ENCODE peak calls at places on chromosomes 1 and 21, in four cellular contexts. One of them, this sample, is unnamed.

GRCh38 chr1:91765880-91766443 is 120.0 kb downstream of the TGFBR3 start:
- DNase-seq in H1: no peak
- DNase-seq in K562: peak
- DNase-seq in GM12878: no peak
- DNase-seq in this sample: no peak

GRCh38 chr1:232486006-232486405 is 143.9 kb downstream of the SIPA1L2 start:
- DNase-seq in GM12878: no peak
- DNase-seq in H1: no peak
- DNase-seq in K562: no peak
- DNase-seq in this sample: peak

GRCh38 chr1:53669511-53670191 is 69.3 kb downstream of the GLIS1 start:
- DNase-seq in K562: no peak
- DNase-seq in H1: no peak
- DNase-seq in GM12878: no peak
- DNase-seq in this sample: no peak

GRCh38 chr1:247840819-247841218 is 877 bp downstream of the OR11L1 start:
- DNase-seq in GM12878: no peak
- DNase-seq in K562: no peak
- DNase-seq in H1: no peak
- DNase-seq in this sample: no peak

GRCh38 chr1:191592111-191592510 is 566.2 kb upstream of the RGS18 start:
- DNase-seq in K562: no peak
- DNase-seq in GM12878: no peak
- DNase-seq in H1: no peak
- DNase-seq in this sample: peak

GRCh38 chr1:155643230-155643629 is 33.2 kb downstream of the MSTO1 start:
- DNase-seq in K562: no peak
- DNase-seq in GM12878: no peak
- DNase-seq in H1: no peak
- DNase-seq in this sample: no peak

GRCh38 chr1:40976952-40977690 is 2.4 kb upstream of the CTPS1 start:
- DNase-seq in H1: no peak
- DNase-seq in GM12878: no peak
- DNase-seq in K562: no peak
- DNase-seq in this sample: peak

GRCh38 chr1:83857108-83857507 is 141.8 kb downstream of the TTLL7 start:
- DNase-seq in H1: no peak
- DNase-seq in K562: no peak
- DNase-seq in GM12878: no peak
- DNase-seq in this sample: peak

GRCh38 chr1:90413519-90413918 is 303.6 kb downstream of the BARHL2 start:
- DNase-seq in K562: no peak
- DNase-seq in GM12878: no peak
- DNase-seq in H1: no peak
- DNase-seq in this sample: no peak

GRCh38 chr21:15850645-15851044 is 120.9 kb downstream of the USP25 start:
- DNase-seq in K562: no peak
- DNase-seq in GM12878: no peak
- DNase-seq in H1: no peak
- DNase-seq in this sample: peak

GRCh38 chr1:20255666-20256065 is 35.0 kb upstream of the VWA5B1 start:
- DNase-seq in K562: peak
- DNase-seq in GM12878: no peak
- DNase-seq in H1: no peak
- DNase-seq in this sample: peak

GRCh38 chr1:69702085-69702484 is 134.4 kb downstream of the LRRC7 start:
- DNase-seq in GM12878: no peak
- DNase-seq in H1: no peak
- DNase-seq in K562: no peak
- DNase-seq in this sample: no peak

GRCh38 chr1:93015590-93015989 is 54.3 kb upstream of the DIPK1A start:
- DNase-seq in GM12878: no peak
- DNase-seq in H1: no peak
- DNase-seq in K562: no peak
- DNase-seq in this sample: peak

GRCh38 chr1:106924360-106924759 is 132.1 kb upstream of the PRMT6 start:
- DNase-seq in H1: peak
- DNase-seq in GM12878: no peak
- DNase-seq in K562: no peak
- DNase-seq in this sample: peak

GRCh38 chr1:21625390-21626190 is 43.6 kb downstream of the RAP1GAP start:
- DNase-seq in K562: no peak
- DNase-seq in GM12878: no peak
- DNase-seq in H1: no peak
- DNase-seq in this sample: no peak

GRCh38 chr1:173112129-173112528 is 61.4 kb upstream of the TNFSF18 start:
- DNase-seq in GM12878: peak
- DNase-seq in K562: no peak
- DNase-seq in H1: no peak
- DNase-seq in this sample: peak

GRCh38 chr1:95176859-95177258 is 57.2 kb upstream of the RWDD3 start:
- DNase-seq in K562: no peak
- DNase-seq in GM12878: no peak
- DNase-seq in H1: no peak
- DNase-seq in this sample: no peak
- TF ChIP-seq CHD1 in K562: no peak
- TF ChIP-seq CHD1 in GM12878: no peak
- TF ChIP-seq CHD1 in H1: no peak
- TF ChIP-seq CHD1 in this sample: no peak

GRCh38 chr1:7236844-7237515 is 451.7 kb downstream of the CAMTA1 start:
- DNase-seq in K562: no peak
- DNase-seq in H1: no peak
- DNase-seq in GM12878: no peak
- DNase-seq in this sample: no peak
- TF ChIP-seq CHD1 in K562: no peak
- TF ChIP-seq CHD1 in H1: no peak
- TF ChIP-seq CHD1 in GM12878: no peak
- TF ChIP-seq CHD1 in this sample: no peak

DNA sequence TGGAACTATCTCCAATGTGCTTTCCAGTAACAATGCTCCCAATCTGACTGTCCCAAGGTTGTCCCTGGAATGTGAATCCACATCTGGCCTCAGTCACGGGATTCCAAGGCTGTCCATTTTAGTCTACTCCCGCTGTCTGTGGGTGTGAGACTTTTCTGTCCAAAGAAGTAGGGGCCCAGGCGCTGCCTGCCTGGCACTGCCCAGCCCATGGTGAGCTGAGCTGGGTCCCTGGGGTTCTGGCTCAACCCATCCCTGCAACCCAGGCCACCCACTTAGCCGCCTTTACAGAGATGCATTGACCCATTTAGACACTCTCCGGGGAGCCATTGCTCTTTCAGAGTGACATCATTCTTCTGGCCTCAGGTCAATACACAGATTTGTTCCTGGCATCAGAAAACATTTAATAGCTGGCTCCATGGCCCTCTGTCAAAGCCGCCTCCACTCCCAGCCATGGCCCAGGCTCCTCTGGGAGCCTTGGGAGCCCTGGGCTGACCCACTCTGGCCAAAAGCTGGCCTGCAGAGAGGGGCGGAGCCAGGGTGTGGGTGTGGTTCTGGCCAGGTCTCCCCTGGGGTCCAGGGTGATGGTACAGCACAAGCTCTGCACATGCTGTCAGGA is 47.2 kb upstream of the PAX7 start:
- DNase-seq in H1: no peak
- DNase-seq in GM12878: no peak
- DNase-seq in K562: no peak
- DNase-seq in this sample: no peak
- TF ChIP-seq CHD1 in H1: no peak
- TF ChIP-seq CHD1 in GM12878: no peak
- TF ChIP-seq CHD1 in K562: no peak
- TF ChIP-seq CHD1 in this sample: no peak

DNA sequence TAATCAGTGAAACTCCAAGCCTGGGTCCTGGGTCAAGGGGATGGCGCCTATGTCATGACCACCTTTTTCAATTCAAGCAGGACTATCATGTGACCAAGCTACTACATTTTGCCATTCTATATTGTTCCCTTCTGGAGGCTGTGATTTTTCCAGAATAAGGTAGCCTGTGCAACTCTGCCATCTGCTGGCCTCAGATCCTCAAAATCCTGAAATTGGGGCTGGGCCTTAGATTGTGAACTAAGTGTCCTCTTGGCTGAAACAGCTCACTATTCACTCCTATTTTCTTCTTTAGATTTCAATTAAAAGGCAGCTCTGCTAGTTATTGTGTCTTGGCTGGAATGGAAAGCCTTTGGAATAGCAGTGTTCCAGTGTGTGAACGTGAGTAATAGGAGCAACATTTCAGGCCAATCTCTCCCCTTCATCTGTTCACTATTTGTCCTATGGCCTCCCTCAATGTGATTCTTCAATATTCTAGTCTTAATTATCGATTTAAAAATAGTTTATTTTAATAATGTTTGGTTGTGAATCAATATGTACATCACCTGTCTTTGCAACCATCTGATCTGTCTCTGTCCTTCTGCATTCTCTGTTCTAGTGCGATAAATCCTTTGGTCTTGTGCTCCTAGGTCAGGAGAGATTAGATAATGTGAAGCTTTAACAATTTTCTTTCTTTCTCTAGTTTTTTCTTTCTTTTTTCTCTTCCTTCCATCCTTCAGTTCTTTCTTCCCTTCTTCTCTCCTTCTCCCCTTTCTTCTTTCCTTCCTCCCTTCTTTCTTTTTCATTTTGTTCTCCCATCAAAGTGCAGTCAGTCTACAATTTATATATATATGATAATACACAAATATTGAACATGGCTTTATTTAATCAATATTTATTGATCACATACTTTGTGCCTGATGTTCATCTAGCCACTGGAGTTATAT is 69.8 kb downstream of the CR1 start:
- DNase-seq in K562: peak
- DNase-seq in GM12878: no peak
- DNase-seq in H1: no peak
- DNase-seq in this sample: no peak
- TF ChIP-seq CHD1 in K562: no peak
- TF ChIP-seq CHD1 in GM12878: no peak
- TF ChIP-seq CHD1 in H1: no peak
- TF ChIP-seq CHD1 in this sample: no peak

GRCh38 chr21:45974073-45975016 is 7.2 kb upstream of the COL6A1 start:
- DNase-seq in GM12878: no peak
- DNase-seq in K562: peak
- DNase-seq in H1: no peak
- DNase-seq in this sample: peak

GRCh38 chr21:45973475-45974072 is 8.0 kb upstream of the COL6A1 start:
- DNase-seq in K562: peak
- DNase-seq in GM12878: no peak
- DNase-seq in H1: no peak
- DNase-seq in this sample: peak

GRCh38 chr21:45971487-45972352 is 9.8 kb upstream of the COL6A1 start:
- DNase-seq in GM12878: no peak
- DNase-seq in H1: no peak
- DNase-seq in K562: no peak
- DNase-seq in this sample: peak

GRCh38 chr21:45972353-45972715 is 9.2 kb upstream of the COL6A1 start:
- DNase-seq in GM12878: no peak
- DNase-seq in H1: no peak
- DNase-seq in K562: no peak
- DNase-seq in this sample: no peak

GRCh38 chr21:45972716-45973474 is 8.7 kb upstream of the COL6A1 start:
- DNase-seq in H1: no peak
- DNase-seq in GM12878: no peak
- DNase-seq in K562: no peak
- DNase-seq in this sample: peak
- TF ChIP-seq CHD1 in H1: no peak
- TF ChIP-seq CHD1 in GM12878: no peak
- TF ChIP-seq CHD1 in K562: no peak
- TF ChIP-seq CHD1 in this sample: no peak

GRCh38 chr1:185526318-185527307 is 207.6 kb upstream of the HMCN1 start:
- DNase-seq in GM12878: peak
- DNase-seq in K562: no peak
- DNase-seq in H1: no peak
- DNase-seq in this sample: no peak
- TF ChIP-seq CHD1 in GM12878: no peak
- TF ChIP-seq CHD1 in K562: no peak
- TF ChIP-seq CHD1 in H1: no peak
- TF ChIP-seq CHD1 in this sample: no peak